ENCODE peak calls at places on chromosomes 4 and X, in eight cellular contexts. One of them, this sample, is unnamed.

GRCh38 chr4:149690726-149691125 is 124.9 kb downstream of the IQCM start:
- DNase-seq in islet precursor cell: no peak
- DNase-seq in stimulated activated CD4-positive, alpha-beta T cell treated with anti-CD3 and anti-CD28 coated beads, Interleukin-15, amount 100 ng/mL, for 1 hour: no peak
- DNase-seq in sciatic nerve: no peak
- DNase-seq in fibroblast of lung: no peak
- DNase-seq in cardiac muscle cell: no peak
- DNase-seq in GM12891: no peak
- DNase-seq in left cardiac atrium: no peak
- DNase-seq in this sample: no peak

GRCh38 chr4:116101321-116101720 is 984.1 kb downstream of the TRAM1L1 start:
- DNase-seq in islet precursor cell: no peak
- DNase-seq in stimulated activated CD4-positive, alpha-beta T cell treated with anti-CD3 and anti-CD28 coated beads, Interleukin-15, amount 100 ng/mL, for 1 hour: no peak
- DNase-seq in sciatic nerve: no peak
- DNase-seq in fibroblast of lung: no peak
- DNase-seq in cardiac muscle cell: no peak
- DNase-seq in GM12891: no peak
- DNase-seq in left cardiac atrium: no peak
- DNase-seq in this sample: no peak

GRCh38 chr4:83855044-83855443 is 319.1 kb downstream of the GPAT3 start:
- DNase-seq in islet precursor cell: peak; percentile 85
- DNase-seq in stimulated activated CD4-positive, alpha-beta T cell treated with anti-CD3 and anti-CD28 coated beads, Interleukin-15, amount 100 ng/mL, for 1 hour: no peak
- DNase-seq in sciatic nerve: no peak
- DNase-seq in fibroblast of lung: peak; percentile 54
- DNase-seq in cardiac muscle cell: no peak
- DNase-seq in GM12891: no peak
- DNase-seq in left cardiac atrium: no peak
- DNase-seq in this sample: no peak

GRCh38 chrX:86103061-86103460 is 45.2 kb upstream of the DACH2 start:
- DNase-seq in islet precursor cell: peak; percentile 59
- DNase-seq in stimulated activated CD4-positive, alpha-beta T cell treated with anti-CD3 and anti-CD28 coated beads, Interleukin-15, amount 100 ng/mL, for 1 hour: no peak
- DNase-seq in sciatic nerve: no peak
- DNase-seq in fibroblast of lung: no peak
- DNase-seq in cardiac muscle cell: no peak
- DNase-seq in GM12891: no peak
- DNase-seq in left cardiac atrium: no peak
- DNase-seq in this sample: no peak

GRCh38 chr4:45453258-45453841 is 670.5 kb downstream of the GABRG1 start:
- DNase-seq in islet precursor cell: peak; percentile 66
- DNase-seq in stimulated activated CD4-positive, alpha-beta T cell treated with anti-CD3 and anti-CD28 coated beads, Interleukin-15, amount 100 ng/mL, for 1 hour: no peak
- DNase-seq in sciatic nerve: no peak
- DNase-seq in fibroblast of lung: peak; percentile 49
- DNase-seq in cardiac muscle cell: peak; percentile 73
- DNase-seq in GM12891: peak; percentile 17
- DNase-seq in left cardiac atrium: no peak
- DNase-seq in this sample: no peak

GRCh38 chr4:5137226-5137625 is 85.9 kb downstream of the STK32B start:
- DNase-seq in islet precursor cell: no peak
- DNase-seq in stimulated activated CD4-positive, alpha-beta T cell treated with anti-CD3 and anti-CD28 coated beads, Interleukin-15, amount 100 ng/mL, for 1 hour: no peak
- DNase-seq in sciatic nerve: no peak
- DNase-seq in fibroblast of lung: no peak
- DNase-seq in cardiac muscle cell: no peak
- DNase-seq in GM12891: no peak
- DNase-seq in left cardiac atrium: no peak
- DNase-seq in this sample: no peak

GRCh38 chr4:115121351-115122043 is 8.1 kb upstream of the NDST4 start:
- DNase-seq in islet precursor cell: no peak
- DNase-seq in stimulated activated CD4-positive, alpha-beta T cell treated with anti-CD3 and anti-CD28 coated beads, Interleukin-15, amount 100 ng/mL, for 1 hour: no peak
- DNase-seq in sciatic nerve: no peak
- DNase-seq in fibroblast of lung: no peak
- DNase-seq in cardiac muscle cell: no peak
- DNase-seq in GM12891: no peak
- DNase-seq in left cardiac atrium: no peak
- DNase-seq in this sample: no peak

GRCh38 chr4:95415346-95415771 is 133.4 kb downstream of the UNC5C start:
- DNase-seq in islet precursor cell: no peak
- DNase-seq in stimulated activated CD4-positive, alpha-beta T cell treated with anti-CD3 and anti-CD28 coated beads, Interleukin-15, amount 100 ng/mL, for 1 hour: no peak
- DNase-seq in sciatic nerve: no peak
- DNase-seq in fibroblast of lung: peak; percentile 39
- DNase-seq in cardiac muscle cell: no peak
- DNase-seq in GM12891: no peak
- DNase-seq in left cardiac atrium: no peak
- DNase-seq in this sample: no peak

GRCh38 chrX:110087485-110088356 is 84.8 kb downstream of the TMEM164 start:
- DNase-seq in islet precursor cell: peak; percentile 65
- DNase-seq in stimulated activated CD4-positive, alpha-beta T cell treated with anti-CD3 and anti-CD28 coated beads, Interleukin-15, amount 100 ng/mL, for 1 hour: no peak
- DNase-seq in sciatic nerve: no peak
- DNase-seq in fibroblast of lung: peak; percentile 94
- DNase-seq in cardiac muscle cell: no peak
- DNase-seq in GM12891: no peak
- DNase-seq in left cardiac atrium: no peak
- DNase-seq in this sample: no peak

GRCh38 chr4:56657128-56657527 is 24.0 kb downstream of the HOPX start:
- DNase-seq in islet precursor cell: no peak
- DNase-seq in stimulated activated CD4-positive, alpha-beta T cell treated with anti-CD3 and anti-CD28 coated beads, Interleukin-15, amount 100 ng/mL, for 1 hour: no peak
- DNase-seq in sciatic nerve: no peak
- DNase-seq in fibroblast of lung: no peak
- DNase-seq in cardiac muscle cell: no peak
- DNase-seq in GM12891: no peak
- DNase-seq in left cardiac atrium: no peak
- DNase-seq in this sample: no peak

GRCh38 chrX:16683007-16683664 is 29.3 kb downstream of the CTPS2 start:
- DNase-seq in islet precursor cell: no peak
- DNase-seq in stimulated activated CD4-positive, alpha-beta T cell treated with anti-CD3 and anti-CD28 coated beads, Interleukin-15, amount 100 ng/mL, for 1 hour: no peak
- DNase-seq in sciatic nerve: no peak
- DNase-seq in fibroblast of lung: no peak
- DNase-seq in cardiac muscle cell: no peak
- DNase-seq in GM12891: no peak
- DNase-seq in left cardiac atrium: no peak
- DNase-seq in this sample: no peak

GRCh38 chr4:182307746-182308145 is 64.5 kb downstream of the TENM3 start:
- DNase-seq in islet precursor cell: peak; percentile 80
- DNase-seq in stimulated activated CD4-positive, alpha-beta T cell treated with anti-CD3 and anti-CD28 coated beads, Interleukin-15, amount 100 ng/mL, for 1 hour: no peak
- DNase-seq in sciatic nerve: no peak
- DNase-seq in fibroblast of lung: peak; percentile 90
- DNase-seq in cardiac muscle cell: no peak
- DNase-seq in GM12891: no peak
- DNase-seq in left cardiac atrium: no peak
- DNase-seq in this sample: no peak

GRCh38 chr4:144316869-144317268 is 176.4 kb upstream of the GYPA start:
- DNase-seq in islet precursor cell: no peak
- DNase-seq in stimulated activated CD4-positive, alpha-beta T cell treated with anti-CD3 and anti-CD28 coated beads, Interleukin-15, amount 100 ng/mL, for 1 hour: no peak
- DNase-seq in sciatic nerve: no peak
- DNase-seq in fibroblast of lung: no peak
- DNase-seq in cardiac muscle cell: no peak
- DNase-seq in GM12891: no peak
- DNase-seq in left cardiac atrium: no peak
- DNase-seq in this sample: no peak